ENCODE peak calls at places on chromosomes 11 and 22, in ten cellular contexts. B is SJCRH30; Y is activated CD8-positive, alpha-beta memory T cell treated with anti-CD3 and anti-CD28 coated beads, Interleukin-2, amount 50 U/mL, for 48 hours; A is mesenteric fat pad; K is activated naive CD4-positive, alpha-beta T cell treated with anti-CD3 and anti-CD28 coated beads, Interleukin-2, amount 50 U/mL, for 16 hours; Z is body of pancreas; X is amygdala; M is HL-60; Q is ascending aorta; G is iPS DF 6.9. C is an unnamed sample.

GRCh38 chr22:49976439-49977175 is 16.0 kb downstream of the PIM3 start:
- DNase-seq in B (no peak), Y (peak), A (peak), K (peak), Z (no peak), X (no peak), M (no peak), Q (no peak), G (no peak), C (no peak)

GRCh38 chr11:45089845-45090499 is 56.5 kb upstream of the PRDM11 start:
- DNase-seq in B (no peak), Y (no peak), A (no peak), K (no peak), Z (no peak), X (no peak), M (no peak), Q (no peak), G (peak), C (no peak)

GRCh38 chr22:17946691-17947367 is 77.5 kb downstream of the MICAL3 start:
- DNase-seq in B (no peak), Y (no peak), A (no peak), K (no peak), Z (no peak), X (no peak), M (no peak), Q (no peak), G (no peak), C (no peak)

GRCh38 chr11:11332141-11332710 is 20.8 kb downstream of the CSNK2A3 start:
- DNase-seq in B (no peak), Y (no peak), A (no peak), K (no peak), Z (no peak), X (no peak), M (no peak), Q (no peak), G (no peak), C (no peak)

GRCh38 chr11:25435197-25435596 is 896.7 kb upstream of the ANO3 start:
- DNase-seq in B (no peak), Y (no peak), A (no peak), K (no peak), Z (no peak), X (no peak), M (no peak), Q (no peak), G (no peak), C (no peak)

GRCh38 chr22:24186892-24187670 is 5.8 kb downstream of the SUSD2 start:
- DNase-seq in B (no peak), Y (no peak), A (no peak), K (no peak), Z (no peak), X (no peak), M (no peak), Q (no peak), G (no peak), C (no peak)

GRCh38 chr11:23181022-23181807 is 320.9 kb upstream of the CCDC179 start:
- DNase-seq in B (no peak), Y (no peak), A (no peak), K (no peak), Z (no peak), X (no peak), M (no peak), Q (no peak), G (no peak), C (no peak)

GRCh38 chr11:114195981-114196731 is 100.0 kb upstream of the NNMT start:
- DNase-seq in B (no peak), Y (no peak), A (no peak), K (no peak), Z (peak), X (no peak), M (no peak), Q (no peak), G (no peak), C (peak)

GRCh38 chr22:46833228-46833627 is 70.8 kb downstream of the TBC1D22A start:
- DNase-seq in B (no peak), Y (no peak), A (no peak), K (no peak), Z (peak), X (no peak), M (no peak), Q (no peak), G (peak), C (peak)

GRCh38 chr11:2271077-2271326 is 614 bp upstream of the ASCL2 start:
- DNase-seq in B (no peak), Y (no peak), A (no peak), K (peak), Z (peak), X (no peak), M (no peak), Q (no peak), G (no peak), C (peak)

GRCh38 chr11:134292661-134293060 is 16.5 kb downstream of the GLB1L3 start:
- DNase-seq in B (no peak), Y (no peak), A (no peak), K (no peak), Z (no peak), X (no peak), M (no peak), Q (no peak), G (no peak), C (no peak)

GRCh38 chr11:24233041-24233440 is 263.8 kb upstream of the LUZP2 start:
- DNase-seq in B (no peak), Y (no peak), A (no peak), K (no peak), Z (no peak), X (no peak), M (no peak), Q (no peak), G (no peak), C (no peak)

GRCh38 chr11:8263769-8264410 is at the start of gene LMO1:
- DNase-seq in B (peak), Y (peak), A (peak), K (peak), Z (peak), X (peak), M (peak), Q (no peak), G (no peak), C (peak)

GRCh38 chr11:114180301-114181055 is 115.7 kb upstream of the NNMT start:
- DNase-seq in B (no peak), Y (no peak), A (no peak), K (no peak), Z (peak), X (no peak), M (no peak), Q (no peak), G (peak), C (peak)

GRCh38 chr22:43923631-43924548 is at the start of gene PNPLA3:
- DNase-seq in B (peak), Y (peak), A (peak), K (peak), Z (peak), X (peak), M (peak), Q (peak), G (peak), C (peak)

GRCh38 chr11:61106296-61106695 is 4.0 kb downstream of the CD5 start:
- DNase-seq in B (no peak), Y (no peak), A (no peak), K (no peak), Z (no peak), X (no peak), M (no peak), Q (no peak), G (no peak), C (no peak)

GRCh38 chr11:77252555-77253270 is 48.8 kb downstream of the GDPD4 start:
- DNase-seq in B (no peak), Y (no peak), A (no peak), K (no peak), Z (no peak), X (no peak), M (no peak), Q (no peak), G (no peak), C (no peak)

GRCh38 chr22:38788846-38789245 is 5.1 kb downstream of the DNAL4 start:
- DNase-seq in B (no peak), Y (no peak), A (no peak), K (no peak), Z (no peak), X (no peak), M (no peak), Q (no peak), G (no peak), C (no peak)

GRCh38 chr22:44664149-44664548 is 37.9 kb upstream of the PRR5 start:
- DNase-seq in B (peak), Y (peak), A (no peak), K (peak), Z (peak), X (peak), M (peak), Q (peak), G (no peak), C (peak)

GRCh38 chr11:78313898-78314297 is 103.7 kb downstream of the GAB2 start:
- DNase-seq in B (no peak), Y (no peak), A (no peak), K (no peak), Z (peak), X (no peak), M (no peak), Q (no peak), G (no peak), C (no peak)

GRCh38 chr22:40383905-40384304 is 13.5 kb downstream of the SGSM3 start:
- DNase-seq in B (no peak), Y (no peak), A (no peak), K (no peak), Z (no peak), X (no peak), M (no peak), Q (no peak), G (no peak), C (no peak)

GRCh38 chr11:2563216-2564007 is 118.6 kb downstream of the KCNQ1 start:
- DNase-seq in B (no peak), Y (no peak), A (peak), K (no peak), Z (no peak), X (no peak), M (no peak), Q (no peak), G (no peak), C (no peak)

GRCh38 chr11:74818283-74818946 is 69.8 kb downstream of the RNF169 start:
- DNase-seq in B (no peak), Y (no peak), A (no peak), K (no peak), Z (no peak), X (no peak), M (no peak), Q (no peak), G (no peak), C (no peak)

GRCh38 chr22:46105494-46106278 is 44.6 kb upstream of the PPARA start:
- DNase-seq in B (no peak), Y (no peak), A (no peak), K (no peak), Z (peak), X (no peak), M (no peak), Q (no peak), G (no peak), C (peak)

GRCh38 chr11:128497057-128497957 is 90.1 kb downstream of the ETS1 start:
- DNase-seq in B (peak), Y (no peak), A (no peak), K (no peak), Z (peak), X (no peak), M (no peak), Q (no peak), G (no peak), C (peak)

GRCh38 chr11:70298243-70298915 is 27.9 kb downstream of the PPFIA1 start:
- DNase-seq in B (no peak), Y (no peak), A (no peak), K (no peak), Z (no peak), X (no peak), M (no peak), Q (no peak), G (no peak), C (no peak)

GRCh38 chr22:35955546-35955945 is 73.1 kb downstream of the RBFOX2 start:
- DNase-seq in B (no peak), Y (no peak), A (no peak), K (no peak), Z (no peak), X (no peak), M (no peak), Q (no peak), G (no peak), C (no peak)

GRCh38 chr11:653837-654236 is 16.8 kb downstream of the DRD4 start:
- DNase-seq in B (no peak), Y (no peak), A (no peak), K (no peak), Z (no peak), X (no peak), M (no peak), Q (no peak), G (no peak), C (no peak)

GRCh38 chr11:9207229-9207628 is 57.9 kb downstream of the DENND5A start:
- DNase-seq in B (no peak), Y (no peak), A (no peak), K (no peak), Z (no peak), X (no peak), M (no peak), Q (no peak), G (no peak), C (no peak)

GRCh38 chr11:66131937-66132632 is 62.0 kb downstream of the PACS1 start:
- DNase-seq in B (no peak), Y (no peak), A (no peak), K (no peak), Z (no peak), X (no peak), M (no peak), Q (no peak), G (no peak), C (no peak)

GRCh38 chr22:38078046-38078840 is 5.7 kb downstream of the SLC16A8 start:
- DNase-seq in B (no peak), Y (no peak), A (no peak), K (no peak), Z (no peak), X (no peak), M (no peak), Q (no peak), G (no peak), C (no peak)

C was measured in hepatocyte.